ENCODE peak calls at places on chromosomes 1 and 21, in eight cellular contexts. L is heart left ventricle; D is CD4-positive, alpha-beta T cell; I is B cell; K is progenitor cell of endocrine pancreas; Q is choroid plexus epithelial cell; R is AG10803; P is hepatocyte. G is an unnamed sample.
A peak's percentile ranks its signal among the peaks of the same experiment; 100 is the strongest.

GRCh38 chr1:41341756-41342562 is 19.3 kb upstream of the FOXO6 start:
- DNase-seq in Q (peak; percentile 37), L (no peak), D (no peak), I (no peak), R (peak; percentile 16), P (peak; percentile 63), K (no peak), G (no peak)

GRCh38 chr1:223732993-223733798 is 20.9 kb downstream of the CAPN2 start:
- DNase-seq in P (no peak), Q (peak; percentile 61), L (no peak), K (no peak), D (no peak), I (no peak), R (no peak), G (no peak)

GRCh38 chr1:160567858-160568682 is 11.2 kb downstream of the CD84 start:
- DNase-seq in Q (no peak), P (no peak), K (no peak), L (no peak), R (no peak), D (peak; percentile 57), I (no peak), G (no peak)

GRCh38 chr1:32540589-32540988 is 1.4 kb downstream of the ZBTB8A start:
- DNase-seq in R (no peak), L (no peak), Q (no peak), I (no peak), D (no peak), K (no peak), P (no peak), G (no peak)

GRCh38 chr1:29635501-29636263 is 399.4 kb downstream of the PTPRU start:
- DNase-seq in P (no peak), Q (no peak), D (no peak), I (no peak), L (no peak), R (no peak), K (peak; percentile 5), G (no peak)

GRCh38 chr21:44618909-44619308 is 7.0 kb downstream of the KRTAP10-8 start:
- DNase-seq in K (no peak), R (no peak), Q (no peak), D (peak; percentile 60), I (peak; percentile 35), P (no peak), L (no peak), G (no peak)

GRCh38 chr1:247576514-247576913 is 11.6 kb upstream of the OR2G2 start:
- DNase-seq in Q (peak; percentile 4), R (no peak), L (no peak), P (no peak), I (peak; percentile 4), D (no peak), K (no peak), G (no peak)

GRCh38 chr1:84869750-84870149 is 23.3 kb downstream of the LPAR3 start:
- DNase-seq in I (no peak), P (no peak), L (no peak), R (peak; percentile 76), K (no peak), Q (peak; percentile 72), D (no peak), G (no peak)

GRCh38 chr1:147545133-147545532 is 3.8 kb downstream of the BCL9 start:
- DNase-seq in R (peak; percentile 68), L (no peak), Q (peak; percentile 41), D (peak; percentile 81), P (peak; percentile 40), K (no peak), I (peak; percentile 55), G (no peak)

GRCh38 chr1:150619576-150620509 is 9.6 kb downstream of the ENSA start:
- DNase-seq in K (no peak), R (peak; percentile 71), D (no peak), P (peak; percentile 62), Q (peak; percentile 80), L (no peak), I (no peak), G (no peak)
- TF ChIP-seq CTCF in K (no peak), R (peak; percentile 43), D (peak; percentile 11), P (no peak), Q (peak; percentile 51), L (peak; percentile 28), I (no peak), G (no peak)

GRCh38 chr1:9577423-9577822 is 11.3 kb upstream of the TMEM201 start:
- DNase-seq in L (no peak), Q (no peak), K (no peak), R (no peak), P (no peak), D (no peak), I (no peak), G (no peak)

GRCh38 chr1:9576903-9577302 is 11.8 kb upstream of the TMEM201 start:
- DNase-seq in K (no peak), I (no peak), D (no peak), L (no peak), P (no peak), Q (no peak), R (no peak), G (no peak)

GRCh38 chr1:9573723-9574122 is 15.0 kb upstream of the TMEM201 start:
- DNase-seq in I (no peak), R (peak; percentile 34), P (no peak), K (no peak), L (no peak), Q (peak; percentile 51), D (no peak), G (no peak)
- TF ChIP-seq CTCF in I (peak; percentile 30), R (peak; percentile 54), P (peak; percentile 49), K (peak; percentile 54), L (peak; percentile 55), Q (peak; percentile 56), D (no peak), G (peak; percentile 63)

DNA sequence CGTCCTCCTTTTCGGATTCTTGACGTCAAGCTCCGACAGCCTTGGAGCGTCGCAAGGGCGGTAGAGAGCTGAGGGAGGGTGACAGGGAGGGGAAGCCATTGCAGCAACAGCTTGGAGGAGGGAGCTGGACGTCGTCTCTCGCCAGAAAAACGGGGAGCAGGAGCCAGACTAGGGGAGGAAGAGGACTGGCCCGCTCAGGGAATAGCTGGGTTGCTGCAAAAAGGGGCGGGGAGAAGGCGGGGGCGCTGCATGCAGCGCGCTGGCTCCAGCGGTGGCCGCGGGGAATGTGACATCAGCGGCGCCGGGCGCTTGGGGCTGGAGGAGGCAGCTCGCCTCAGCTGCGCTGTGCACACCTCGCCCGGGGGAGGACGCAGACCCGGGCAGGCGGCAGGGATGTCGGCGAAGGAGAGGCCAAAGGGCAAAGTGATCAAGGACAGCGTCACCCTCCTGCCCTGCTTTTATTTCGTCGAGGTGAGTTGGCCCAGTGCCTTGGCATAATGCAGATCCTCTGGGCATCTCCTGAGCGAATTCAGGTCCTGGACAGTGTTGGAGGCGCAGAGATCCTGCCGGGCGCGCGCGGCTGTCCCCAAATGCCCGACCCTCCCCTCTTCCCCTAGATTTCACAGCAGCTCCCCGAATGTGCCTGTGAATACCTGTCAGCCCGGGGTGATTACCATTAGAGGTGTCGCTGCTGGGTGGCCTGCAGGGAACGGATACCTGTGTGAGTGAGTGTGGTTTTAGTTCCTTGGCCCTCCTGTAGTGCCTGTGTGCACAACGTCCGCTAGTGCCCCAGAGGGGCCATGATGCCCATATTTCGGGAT is at the start of gene PLPPR4:
- DNase-seq in K (peak; percentile 58), Q (peak; percentile 10), D (no peak), I (no peak), R (peak; percentile 49), P (peak; percentile 68), L (peak; percentile 75), G (peak; percentile 57)
- TF ChIP-seq CTCF in K (no peak), Q (no peak), D (no peak), I (no peak), R (no peak), P (no peak), L (no peak), G (no peak)

GRCh38 chr21:42537106-42537742 is 23.6 kb downstream of the SLC37A1 start:
- DNase-seq in Q (peak; percentile 47), R (no peak), P (no peak), I (peak; percentile 58), D (no peak), L (no peak), K (no peak), G (no peak)
- TF ChIP-seq CTCF in Q (peak; percentile 67), R (peak; percentile 33), P (peak; percentile 45), I (peak; percentile 72), D (no peak), L (peak; percentile 20), K (peak; percentile 25), G (peak; percentile 34)

GRCh38 chr1:184210822-184211221 is 159.3 kb downstream of the TSEN15 start:
- DNase-seq in K (no peak), L (no peak), I (no peak), Q (no peak), R (no peak), D (no peak), P (no peak), G (no peak)
- TF ChIP-seq CTCF in K (no peak), L (no peak), I (no peak), Q (peak; percentile 7), R (no peak), D (no peak), P (peak; percentile 4), G (no peak)

DNA sequence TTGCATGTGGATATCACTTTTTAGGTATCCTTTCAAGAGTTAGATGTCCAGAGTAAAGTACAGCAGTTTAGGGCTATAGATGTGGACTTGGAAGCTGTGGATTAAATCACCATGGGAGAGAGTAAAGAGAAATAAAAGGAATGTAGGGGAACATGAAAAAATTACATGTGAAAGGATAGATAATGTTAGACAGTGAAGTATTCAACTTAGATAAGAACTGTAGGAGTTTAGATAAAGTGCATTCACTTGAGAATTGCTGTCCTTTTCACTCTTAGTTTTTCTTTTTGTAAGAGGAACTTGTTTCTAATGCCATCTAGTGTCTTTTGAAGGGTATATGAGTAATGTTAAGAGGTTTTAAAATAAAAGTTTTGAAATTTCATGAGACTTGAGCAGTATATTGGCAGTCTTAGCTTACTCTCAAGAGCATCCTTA is 40.1 kb downstream of the MAST2 start:
- DNase-seq in L (no peak), D (no peak), P (no peak), R (peak; percentile 52), Q (peak; percentile 77), K (no peak), I (no peak), G (no peak)
- TF ChIP-seq CTCF in L (peak; percentile 23), D (no peak), P (peak; percentile 41), R (peak; percentile 54), Q (peak; percentile 43), K (no peak), I (peak; percentile 52), G (no peak)

G was measured in neural crest cell.